ENCODE peak calls at places on chromosomes 12 and 14, in six cellular contexts. X is BE2C; T is stomach; O is HCT116; W is lung; Q is naive thymus-derived CD4-positive, alpha-beta T cell. E is an unnamed sample. For H3K9me3, the result is how much of the 10 kb centered on the place peaks cover.

GRCh38 chr12:93819048-93819491 is 141.9 kb downstream of the CRADD start:
- DNase-seq in X (no peak), T (peak), O (no peak), W (peak), Q (no peak), E (no peak)

GRCh38 chr12:126481688-126482087 is 1416.5 kb downstream of the AACS start:
- DNase-seq in X (no peak), T (no peak), O (no peak), W (no peak), Q (no peak), E (no peak)

GRCh38 chr12:63814146-63814774 is 30.2 kb upstream of the SRGAP1 start:
- DNase-seq in X (no peak), T (no peak), O (no peak), W (no peak), Q (no peak), E (no peak)

GRCh38 chr12:123808167-123808566 is 46.1 kb downstream of the DNAH10 start:
- DNase-seq in X (peak), T (no peak), O (peak), W (no peak), Q (no peak), E (peak)

GRCh38 chr12:22792198-22792597 is 167.2 kb downstream of the ETNK1 start:
- DNase-seq in X (no peak), T (no peak), O (no peak), W (no peak), Q (no peak), E (no peak)

GRCh38 chr12:112998997-112999767 is 20.9 kb downstream of the OAS2 start:
- DNase-seq in X (no peak), T (no peak), O (no peak), W (no peak), Q (no peak), E (no peak)

GRCh38 chr12:53299101-53299453 is 418 bp upstream of the MYG1 start:
- DNase-seq in X (no peak), T (no peak), O (peak), W (peak), Q (no peak), E (no peak)

GRCh38 chr14:32588448-32589320 is 259.6 kb downstream of the AKAP6 start:
- DNase-seq in X (peak), T (no peak), O (peak), W (no peak), Q (no peak), E (peak)

GRCh38 chr14:22737052-22737451 is 29.4 kb upstream of the OXA1L start:
- DNase-seq in X (no peak), T (no peak), O (no peak), W (no peak), Q (no peak), E (no peak)

GRCh38 chr12:28026701-28027100 is 54.2 kb upstream of the PTHLH start:
- DNase-seq in X (peak), T (no peak), O (no peak), W (no peak), Q (no peak), E (no peak)

GRCh38 chr12:125246346-125246656 is 181.1 kb downstream of the AACS start:
- DNase-seq in X (no peak), T (no peak), O (no peak), W (no peak), Q (no peak), E (no peak)

GRCh38 chr12:28209782-28210181 is 19.5 kb downstream of the CCDC91 start:
- DNase-seq in X (no peak), T (no peak), O (no peak), W (no peak), Q (no peak), E (no peak)

GRCh38 chr14:100065161-100065871 is at the start of gene EVL:
- DNase-seq in X (no peak), T (peak), O (no peak), W (no peak), Q (peak), E (no peak)

GRCh38 chr12:127455347-127456265 is 811.4 kb upstream of the TMEM132C start:
- DNase-seq in X (no peak), T (no peak), O (no peak), W (no peak), Q (no peak), E (peak)

GRCh38 chr12:6322969-6323339 is 12.5 kb downstream of the PLEKHG6 start:
- DNase-seq in X (no peak), T (no peak), O (no peak), W (no peak), Q (no peak), E (no peak)

GRCh38 chr14:34018125-34018524 is 67.3 kb upstream of the EGLN3 start:
- DNase-seq in X (no peak), T (no peak), O (no peak), W (no peak), Q (no peak), E (no peak)

GRCh38 chr14:33617154-33617553 is 333.7 kb downstream of the EGLN3 start:
- DNase-seq in X (no peak), T (no peak), O (no peak), W (no peak), Q (no peak), E (no peak)

GRCh38 chr12:120181991-120182631 is 12.4 kb downstream of the GCN1 start:
- DNase-seq in X (no peak), T (no peak), O (no peak), W (peak), Q (no peak), E (no peak)

GRCh38 chr12:64682572-64683277 is 72.4 kb downstream of the RASSF3 start:
- DNase-seq in X (peak), T (no peak), O (no peak), W (no peak), Q (no peak), E (no peak)

GRCh38 chr14:104880584-104881210 is 15.6 kb downstream of the CEP170B start:
- DNase-seq in X (peak), T (no peak), O (no peak), W (no peak), Q (no peak), E (no peak)

GRCh38 chr12:3661028-3661427 is 91.9 kb downstream of the CRACR2A start:
- DNase-seq in X (no peak), T (no peak), O (peak), W (no peak), Q (no peak), E (no peak)

GRCh38 chr14:105909046-105909827 is 382.9 kb downstream of the TMEM121 start:
- DNase-seq in X (no peak), T (no peak), O (no peak), W (no peak), Q (no peak), E (no peak)

GRCh38 chr12:121673013-121673441 is 3.6 kb upstream of the MORN3 start:
- DNase-seq in X (peak), T (peak), O (no peak), W (peak), Q (no peak), E (no peak)

GRCh38 chr14:73747386-73748211 is 33.4 kb upstream of the PNMA1 start:
- DNase-seq in X (no peak), T (no peak), O (no peak), W (no peak), Q (no peak), E (no peak)

GRCh38 chr12:55034218-55034617 is 14.4 kb downstream of the NEUROD4 start:
- DNase-seq in X (no peak), T (no peak), O (no peak), W (no peak), Q (no peak), E (no peak)

GRCh38 chr14:75064205-75064567 is 362 bp upstream of the ACYP1 start:
- DNase-seq in X (no peak), T (no peak), O (no peak), W (no peak), Q (no peak), E (no peak)

GRCh38 chr14:85824526-85824925 is 294.6 kb downstream of the FLRT2 start:
- DNase-seq in X (no peak), T (no peak), O (no peak), W (no peak), Q (no peak), E (no peak)

GRCh38 chr12:119036878-119037493 is 55.6 kb downstream of the SRRM4 start:
- DNase-seq in X (peak), T (peak), O (no peak), W (no peak), Q (no peak), E (no peak)

GRCh38 chr12:21219206-21219605 is 88.2 kb downstream of the SLCO1B1 start:
- DNase-seq in X (no peak), T (no peak), O (no peak), W (no peak), Q (no peak), E (no peak)

GRCh38 chr14:101234588-101234937 is 326.7 kb upstream of the DIO3 start:
- DNase-seq in X (no peak), T (no peak), O (no peak), W (no peak), Q (no peak), E (no peak)

GRCh38 chr14:88468396-88468795 is 82.9 kb downstream of the SPATA7 start:
- DNase-seq in X (no peak), T (no peak), O (no peak), W (no peak), Q (no peak), E (no peak)

GRCh38 chr12:57128519-57129247 is 400 bp downstream of the LRP1 start:
- DNase-seq in X (no peak), T (no peak), O (no peak), W (no peak), Q (no peak), E (no peak)

GRCh38 chr14:38629412-38629811 is 373.5 kb upstream of the CLEC14A start:
- DNase-seq in X (no peak), T (no peak), O (no peak), W (no peak), Q (no peak), E (peak)

DNA sequence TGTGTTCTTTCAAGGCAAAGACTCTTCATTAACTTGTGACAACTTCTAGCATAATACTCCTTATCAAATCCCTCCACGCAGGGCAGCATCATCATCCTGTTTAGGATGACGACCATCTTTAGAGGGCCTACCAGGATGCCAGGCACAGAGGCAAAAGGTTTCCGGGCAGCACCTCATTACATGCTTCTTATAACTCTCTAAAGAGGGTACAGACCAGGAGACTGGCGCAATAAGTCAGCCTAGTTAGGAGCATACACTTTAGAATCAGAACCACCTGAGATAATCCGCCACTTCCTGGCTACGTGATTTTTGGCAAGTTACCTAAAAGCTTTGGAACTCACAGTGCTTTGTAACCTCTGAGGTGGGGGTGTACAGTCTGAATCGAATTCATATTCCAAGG is 136.0 kb upstream of the NOS1 start:
- DNase-seq in X (no peak), T (no peak), O (no peak), W (no peak), Q (no peak), E (no peak)
- H3K9me3 ChIP-seq in X (under half), T (under half), O (under half), W (under half), Q (under half), E (under half)

GRCh38 chr14:91229743-91230200 is 14.7 kb downstream of the GPR68 start:
- DNase-seq in X (no peak), T (no peak), O (no peak), W (no peak), Q (peak), E (no peak)
- H3K9me3 ChIP-seq in X (under half), T (under half), O (under half), W (under half), Q (under half), E (under half)

GRCh38 chr12:133236556-133236955 is 879 bp upstream of the ANHX start:
- DNase-seq in X (no peak), T (no peak), O (no peak), W (peak), Q (no peak), E (no peak)

GRCh38 chr12:133236144-133236543 is 467 bp upstream of the ANHX start:
- DNase-seq in X (no peak), T (no peak), O (no peak), W (peak), Q (no peak), E (no peak)

GRCh38 chr12:133233993-133234564 is 1.6 kb downstream of the ANHX start:
- DNase-seq in X (no peak), T (no peak), O (no peak), W (peak), Q (no peak), E (no peak)

GRCh38 chr12:133235401-133236112 is at the start of gene ANHX:
- DNase-seq in X (no peak), T (no peak), O (no peak), W (peak), Q (no peak), E (no peak)

DNA sequence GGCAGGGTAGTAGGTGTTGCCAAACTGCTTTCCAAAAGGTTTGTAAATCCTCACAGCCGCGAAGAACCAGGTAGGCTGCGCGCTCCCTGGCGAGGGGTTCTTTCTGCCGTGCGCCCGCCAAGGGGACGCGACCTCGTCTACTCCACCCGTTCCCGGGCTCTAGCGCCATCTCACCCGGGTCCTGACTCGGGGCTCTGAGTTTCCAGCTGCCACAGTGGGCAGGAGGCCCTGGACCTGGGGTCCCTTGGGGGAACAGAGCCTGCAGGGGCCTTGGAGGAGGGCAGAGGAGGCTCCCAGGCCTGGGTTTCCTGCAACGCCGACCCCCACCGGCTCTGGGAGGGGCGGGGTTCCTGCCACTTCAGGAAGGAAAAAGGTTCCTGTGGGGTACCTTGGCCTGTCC is 706 bp downstream of the ANHX start:
- DNase-seq in X (no peak), T (no peak), O (no peak), W (peak), Q (no peak), E (no peak)
- H3K9me3 ChIP-seq in X (under half), T (under half), O (under half), W (under half), Q (under half), E (under half)

DNA sequence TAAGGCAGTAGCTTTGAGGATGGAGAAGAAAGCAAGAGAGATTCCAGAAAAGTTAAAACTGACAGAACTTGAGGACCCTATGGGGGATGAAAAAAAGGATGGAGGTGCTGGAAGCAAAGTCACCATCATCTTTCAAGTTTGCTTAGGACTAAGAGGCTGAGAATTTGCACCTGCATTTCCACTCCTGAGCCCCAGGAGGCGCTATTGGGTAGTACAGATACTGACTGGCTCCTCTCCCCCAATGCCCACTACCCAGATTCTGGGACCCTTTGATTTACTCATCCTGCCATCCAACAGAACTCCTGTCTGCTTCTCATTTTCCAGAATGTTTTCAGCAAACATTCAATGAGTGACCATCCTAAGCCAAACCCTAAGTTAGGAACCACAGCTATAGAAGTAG is 34.0 kb upstream of the CMKLR1 start:
- DNase-seq in X (no peak), T (no peak), O (no peak), W (no peak), Q (no peak), E (peak)
- H3K9me3 ChIP-seq in X (under half), T (under half), O (under half), W (under half), Q (under half), E (under half)

GRCh38 chr14:65637780-65638179 is 225.2 kb downstream of the FUT8 start:
- DNase-seq in X (no peak), T (no peak), O (no peak), W (no peak), Q (no peak), E (no peak)

GRCh38 chr14:65628664-65629063 is 216.1 kb downstream of the FUT8 start:
- DNase-seq in X (no peak), T (no peak), O (no peak), W (no peak), Q (no peak), E (no peak)

GRCh38 chr14:65627315-65627714 is 214.8 kb downstream of the FUT8 start:
- DNase-seq in X (no peak), T (no peak), O (no peak), W (no peak), Q (no peak), E (no peak)

GRCh38 chr14:65631040-65631439 is 218.5 kb downstream of the FUT8 start:
- DNase-seq in X (no peak), T (no peak), O (no peak), W (no peak), Q (no peak), E (no peak)

DNA sequence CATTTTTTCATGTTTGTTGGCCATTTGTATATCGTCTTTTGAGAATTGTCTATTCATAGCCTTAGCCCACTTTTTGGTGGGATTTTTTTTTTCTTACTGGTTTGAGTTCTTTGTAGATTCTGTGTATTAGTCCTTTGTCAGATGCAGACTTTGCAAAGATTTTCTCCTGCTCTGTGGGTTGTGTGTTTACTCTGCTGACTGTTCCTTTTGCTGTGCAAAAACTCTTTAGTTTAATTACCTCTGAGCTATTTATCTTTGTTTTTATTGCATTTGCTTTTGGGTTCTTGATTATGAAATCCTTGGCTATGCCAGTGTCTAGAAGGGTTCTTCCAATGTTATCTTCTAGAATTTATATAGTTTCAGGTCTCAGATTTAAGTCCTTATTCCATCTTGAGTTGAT is 220.0 kb downstream of the FUT8 start:
- DNase-seq in X (no peak), T (no peak), O (no peak), W (no peak), Q (no peak), E (no peak)
- H3K9me3 ChIP-seq in X (under half), T (under half), O (under half), W (under half), Q (under half), E (under half)

DNA sequence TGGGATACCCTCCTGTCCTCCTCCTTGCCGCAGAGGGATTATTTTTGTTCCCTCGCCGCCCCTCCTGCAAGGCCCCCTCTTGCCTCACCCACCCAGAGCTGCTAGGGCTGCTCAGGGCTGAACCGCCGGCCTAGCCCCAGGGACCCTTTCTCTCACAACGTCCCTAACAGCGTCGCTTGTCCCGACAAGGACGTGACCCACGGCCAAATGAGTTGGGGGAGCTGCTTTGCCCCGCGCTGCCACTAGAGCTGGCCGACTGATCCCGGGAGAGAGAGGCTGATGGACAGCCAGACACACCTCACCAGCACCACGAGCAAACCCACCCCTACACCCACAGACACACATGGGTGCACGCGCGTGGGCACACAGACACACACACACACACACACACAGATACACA is 154.6 kb upstream of the ALG10B start:
- DNase-seq in X (no peak), T (no peak), O (no peak), W (no peak), Q (no peak), E (no peak)
- H3K9me3 ChIP-seq in X (under half), T (under half), O (under half), W (under half), Q (under half), E (under half)

GRCh38 chr12:38123566-38124246 is 192.9 kb upstream of the ALG10B start:
- DNase-seq in X (no peak), T (no peak), O (no peak), W (no peak), Q (no peak), E (no peak)

GRCh38 chr12:38116968-38117367 is 199.6 kb upstream of the ALG10B start:
- DNase-seq in X (no peak), T (no peak), O (no peak), W (no peak), Q (no peak), E (no peak)

GRCh38 chr12:38124247-38125012 is 192.1 kb upstream of the ALG10B start:
- DNase-seq in X (no peak), T (peak), O (no peak), W (peak), Q (no peak), E (no peak)

GRCh38 chr12:38118632-38119031 is 197.9 kb upstream of the ALG10B start:
- DNase-seq in X (no peak), T (no peak), O (no peak), W (no peak), Q (no peak), E (no peak)

DNA sequence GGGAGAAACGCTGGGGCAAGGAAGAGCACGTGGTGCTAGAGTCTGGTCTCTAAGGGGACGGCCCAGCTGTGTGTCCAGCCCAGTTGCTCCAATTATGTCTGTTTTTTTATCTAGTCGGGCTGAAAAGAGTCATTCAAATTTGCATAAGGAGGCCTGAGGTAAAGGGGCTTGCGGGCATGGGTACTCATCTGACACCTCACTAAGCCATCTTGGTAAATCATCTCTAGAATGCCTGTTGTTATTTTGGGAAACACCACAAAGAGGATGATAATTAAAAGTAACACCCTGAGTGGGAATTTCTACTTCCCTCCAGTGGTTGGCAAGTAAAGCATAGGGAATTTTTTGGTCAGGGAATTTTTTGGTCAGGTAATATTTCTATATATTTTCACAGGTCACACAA is 196.1 kb upstream of the ALG10B start:
- DNase-seq in X (no peak), T (no peak), O (no peak), W (no peak), Q (no peak), E (no peak)
- H3K9me3 ChIP-seq in X (under half), T (under half), O (under half), W (under half), Q (under half), E (under half)

GRCh38 chr12:77402726-77403125 is 337.4 kb upstream of the E2F7 start:
- DNase-seq in X (no peak), T (no peak), O (no peak), W (no peak), Q (no peak), E (no peak)

GRCh38 chr12:77401062-77401461 is 335.7 kb upstream of the E2F7 start:
- DNase-seq in X (no peak), T (no peak), O (no peak), W (no peak), Q (no peak), E (no peak)

GRCh38 chr12:77406131-77406905 is 340.9 kb upstream of the E2F7 start:
- DNase-seq in X (no peak), T (no peak), O (no peak), W (no peak), Q (no peak), E (no peak)

GRCh38 chr12:77401480-77402105 is 336.2 kb upstream of the E2F7 start:
- DNase-seq in X (no peak), T (no peak), O (no peak), W (no peak), Q (no peak), E (no peak)
- H3K9me3 ChIP-seq in X (under half), T (under half), O (under half), W (under half), Q (under half), E (under half)

GRCh38 chr12:34338751-34339150 is 316.5 kb downstream of the ALG10 start:
- DNase-seq in X (no peak), T (no peak), O (no peak), W (no peak), Q (no peak), E (no peak)
- H3K9me3 ChIP-seq in X (under half), T (under half), O (under half), W (under half), Q (half or more), E (under half)

E was measured in iPS DF 6.9.